ENCODE peak calls at places on chromosomes 1 and 21, in five cellular contexts. One of them, this sample, is unnamed.

GRCh38 chr1:168726311-168726710 is 2.7 kb downstream of the DPT start:
- DNase-seq in Right ventricle myocardium inferior: no peak
- DNase-seq in adipocyte: no peak
- DNase-seq in occipital lobe: no peak
- DNase-seq in progenitor cell of endocrine pancreas: no peak
- DNase-seq in this sample: no peak

GRCh38 chr21:33661146-33661545 is 18.8 kb downstream of the ITSN1 start:
- DNase-seq in Right ventricle myocardium inferior: no peak
- DNase-seq in adipocyte: no peak
- DNase-seq in occipital lobe: no peak
- DNase-seq in progenitor cell of endocrine pancreas: no peak
- DNase-seq in this sample: no peak

GRCh38 chr21:45719177-45719802 is 75.8 kb downstream of the PCBP3 start:
- DNase-seq in Right ventricle myocardium inferior: no peak
- DNase-seq in adipocyte: no peak
- DNase-seq in occipital lobe: no peak
- DNase-seq in progenitor cell of endocrine pancreas: no peak
- DNase-seq in this sample: no peak

GRCh38 chr1:212699839-212700596 is at the start of gene BATF3:
- DNase-seq in Right ventricle myocardium inferior: peak
- DNase-seq in adipocyte: peak
- DNase-seq in occipital lobe: no peak
- DNase-seq in progenitor cell of endocrine pancreas: peak
- DNase-seq in this sample: peak

GRCh38 chr1:6981595-6981994 is 196.3 kb downstream of the CAMTA1 start:
- DNase-seq in Right ventricle myocardium inferior: no peak
- DNase-seq in adipocyte: no peak
- DNase-seq in occipital lobe: no peak
- DNase-seq in progenitor cell of endocrine pancreas: no peak
- DNase-seq in this sample: no peak

GRCh38 chr1:213622365-213623087 is 365.2 kb upstream of the PROX1 start:
- DNase-seq in Right ventricle myocardium inferior: no peak
- DNase-seq in adipocyte: no peak
- DNase-seq in occipital lobe: no peak
- DNase-seq in progenitor cell of endocrine pancreas: no peak
- DNase-seq in this sample: no peak

GRCh38 chr21:31987696-31988095 is 114.9 kb downstream of the HUNK start:
- DNase-seq in Right ventricle myocardium inferior: no peak
- DNase-seq in adipocyte: no peak
- DNase-seq in occipital lobe: no peak
- DNase-seq in progenitor cell of endocrine pancreas: no peak
- DNase-seq in this sample: no peak

GRCh38 chr1:89566761-89567174 is 42.1 kb downstream of the LRRC8B start:
- DNase-seq in Right ventricle myocardium inferior: peak
- DNase-seq in adipocyte: no peak
- DNase-seq in occipital lobe: peak
- DNase-seq in progenitor cell of endocrine pancreas: no peak
- DNase-seq in this sample: no peak

GRCh38 chr1:45340816-45341215 is 576 bp upstream of the MUTYH start:
- DNase-seq in Right ventricle myocardium inferior: no peak
- DNase-seq in adipocyte: no peak
- DNase-seq in occipital lobe: no peak
- DNase-seq in progenitor cell of endocrine pancreas: no peak
- DNase-seq in this sample: no peak

GRCh38 chr1:9886063-9886742 is 23.9 kb downstream of the CTNNBIP1 start:
- DNase-seq in Right ventricle myocardium inferior: no peak
- DNase-seq in adipocyte: no peak
- DNase-seq in occipital lobe: no peak
- DNase-seq in progenitor cell of endocrine pancreas: no peak
- DNase-seq in this sample: no peak